ENCODE peak calls at places on chromosome 2, in five cellular contexts. One of them, this sample, is unnamed.

GRCh38 chr2:199979398-199979797 is 24.0 kb downstream of the MAIP1 start:
- DNase-seq in fibroblast of the conjunctiva: no peak
- DNase-seq in ovary: no peak
- DNase-seq in glomerular endothelial cell: no peak
- DNase-seq in stimulated activated CD4-positive, alpha-beta T cell treated with anti-CD3 and anti-CD28 coated beads, Interleukin-12 subunit alpha, Interleukin-12 subunit beta, amount 100 ng/mL, for 24 hours: no peak
- DNase-seq in this sample: no peak

GRCh38 chr2:131105950-131106801 is 1.0 kb downstream of the PLEKHB2 start:
- DNase-seq in fibroblast of the conjunctiva: no peak
- DNase-seq in ovary: no peak
- DNase-seq in glomerular endothelial cell: peak
- DNase-seq in stimulated activated CD4-positive, alpha-beta T cell treated with anti-CD3 and anti-CD28 coated beads, Interleukin-12 subunit alpha, Interleukin-12 subunit beta, amount 100 ng/mL, for 24 hours: peak
- DNase-seq in this sample: peak

GRCh38 chr2:129396980-129397599 is 582.4 kb upstream of the RAB6C start:
- DNase-seq in fibroblast of the conjunctiva: peak
- DNase-seq in ovary: no peak
- DNase-seq in glomerular endothelial cell: no peak
- DNase-seq in stimulated activated CD4-positive, alpha-beta T cell treated with anti-CD3 and anti-CD28 coated beads, Interleukin-12 subunit alpha, Interleukin-12 subunit beta, amount 100 ng/mL, for 24 hours: no peak
- DNase-seq in this sample: no peak

GRCh38 chr2:151007365-151007764 is 254.3 kb downstream of the RBM43 start:
- DNase-seq in fibroblast of the conjunctiva: no peak
- DNase-seq in ovary: no peak
- DNase-seq in glomerular endothelial cell: no peak
- DNase-seq in stimulated activated CD4-positive, alpha-beta T cell treated with anti-CD3 and anti-CD28 coated beads, Interleukin-12 subunit alpha, Interleukin-12 subunit beta, amount 100 ng/mL, for 24 hours: no peak
- DNase-seq in this sample: no peak

GRCh38 chr2:45938649-45939511 is 287.4 kb downstream of the PRKCE start:
- DNase-seq in fibroblast of the conjunctiva: peak
- DNase-seq in ovary: peak
- DNase-seq in glomerular endothelial cell: no peak
- DNase-seq in stimulated activated CD4-positive, alpha-beta T cell treated with anti-CD3 and anti-CD28 coated beads, Interleukin-12 subunit alpha, Interleukin-12 subunit beta, amount 100 ng/mL, for 24 hours: no peak
- DNase-seq in this sample: peak

GRCh38 chr2:190996338-190996946 is 17.5 kb downstream of the STAT1 start:
- DNase-seq in fibroblast of the conjunctiva: no peak
- DNase-seq in ovary: no peak
- DNase-seq in glomerular endothelial cell: no peak
- DNase-seq in stimulated activated CD4-positive, alpha-beta T cell treated with anti-CD3 and anti-CD28 coated beads, Interleukin-12 subunit alpha, Interleukin-12 subunit beta, amount 100 ng/mL, for 24 hours: no peak
- DNase-seq in this sample: peak

GRCh38 chr2:40225670-40226069 is 226.2 kb downstream of the SLC8A1 start:
- DNase-seq in fibroblast of the conjunctiva: no peak
- DNase-seq in ovary: no peak
- DNase-seq in glomerular endothelial cell: no peak
- DNase-seq in stimulated activated CD4-positive, alpha-beta T cell treated with anti-CD3 and anti-CD28 coated beads, Interleukin-12 subunit alpha, Interleukin-12 subunit beta, amount 100 ng/mL, for 24 hours: no peak
- DNase-seq in this sample: no peak

GRCh38 chr2:96772903-96773675 is 12.4 kb downstream of the CNNM4 start:
- DNase-seq in fibroblast of the conjunctiva: no peak
- DNase-seq in ovary: no peak
- DNase-seq in glomerular endothelial cell: no peak
- DNase-seq in stimulated activated CD4-positive, alpha-beta T cell treated with anti-CD3 and anti-CD28 coated beads, Interleukin-12 subunit alpha, Interleukin-12 subunit beta, amount 100 ng/mL, for 24 hours: no peak
- DNase-seq in this sample: no peak

GRCh38 chr2:233100192-233100998 is 40.3 kb downstream of the INPP5D start:
- DNase-seq in fibroblast of the conjunctiva: no peak
- DNase-seq in ovary: no peak
- DNase-seq in glomerular endothelial cell: no peak
- DNase-seq in stimulated activated CD4-positive, alpha-beta T cell treated with anti-CD3 and anti-CD28 coated beads, Interleukin-12 subunit alpha, Interleukin-12 subunit beta, amount 100 ng/mL, for 24 hours: no peak
- DNase-seq in this sample: no peak

GRCh38 chr2:219726916-219727315 is 99.5 kb downstream of the SLC4A3 start:
- DNase-seq in fibroblast of the conjunctiva: no peak
- DNase-seq in ovary: no peak
- DNase-seq in glomerular endothelial cell: no peak
- DNase-seq in stimulated activated CD4-positive, alpha-beta T cell treated with anti-CD3 and anti-CD28 coated beads, Interleukin-12 subunit alpha, Interleukin-12 subunit beta, amount 100 ng/mL, for 24 hours: no peak
- DNase-seq in this sample: no peak

GRCh38 chr2:99571609-99572344 is 82.0 kb upstream of the REV1 start:
- DNase-seq in fibroblast of the conjunctiva: no peak
- DNase-seq in ovary: no peak
- DNase-seq in glomerular endothelial cell: no peak
- DNase-seq in stimulated activated CD4-positive, alpha-beta T cell treated with anti-CD3 and anti-CD28 coated beads, Interleukin-12 subunit alpha, Interleukin-12 subunit beta, amount 100 ng/mL, for 24 hours: no peak
- DNase-seq in this sample: no peak

GRCh38 chr2:73272270-73272669 is 12.0 kb downstream of the FBXO41 start:
- DNase-seq in fibroblast of the conjunctiva: no peak
- DNase-seq in ovary: no peak
- DNase-seq in glomerular endothelial cell: no peak
- DNase-seq in stimulated activated CD4-positive, alpha-beta T cell treated with anti-CD3 and anti-CD28 coated beads, Interleukin-12 subunit alpha, Interleukin-12 subunit beta, amount 100 ng/mL, for 24 hours: no peak
- DNase-seq in this sample: no peak

GRCh38 chr2:20164061-20164733 is 60.7 kb downstream of the SDC1 start:
- DNase-seq in fibroblast of the conjunctiva: no peak
- DNase-seq in ovary: no peak
- DNase-seq in glomerular endothelial cell: no peak
- DNase-seq in stimulated activated CD4-positive, alpha-beta T cell treated with anti-CD3 and anti-CD28 coated beads, Interleukin-12 subunit alpha, Interleukin-12 subunit beta, amount 100 ng/mL, for 24 hours: no peak
- DNase-seq in this sample: no peak

This sample was measured in dermis microvascular lymphatic vessel endothelial cell.